ENCODE peak calls at places on chromosomes 1 and 21, in eight cellular contexts. J, O, H, Q, K, W, U and L are unnamed samples.
A peak's percentile ranks its signal among the peaks of the same experiment; 100 is the strongest.

GRCh38 chr1:165933446-165934170 is 106.2 kb downstream of the UCK2 start:
- DNase-seq in J (no peak), O (no peak), H (peak; percentile 31), Q (no peak), K (no peak), W (no peak), U (no peak), L (no peak)

GRCh38 chr1:36523850-36524249 is 41.1 kb upstream of the CSF3R start:
- DNase-seq in J (no peak), O (no peak), H (no peak), Q (no peak), K (no peak), W (no peak), U (no peak), L (no peak)

GRCh38 chr1:147902183-147902845 is at the start of gene GJA8:
- DNase-seq in J (no peak), O (no peak), H (no peak), Q (no peak), K (no peak), W (no peak), U (no peak), L (no peak)

GRCh38 chr1:77037990-77038389 is 170.7 kb downstream of the ST6GALNAC5 start:
- DNase-seq in J (no peak), O (no peak), H (no peak), Q (no peak), K (no peak), W (no peak), U (no peak), L (no peak)

GRCh38 chr1:168235548-168235885 is 9.7 kb downstream of the SFT2D2 start:
- DNase-seq in J (no peak), O (no peak), H (no peak), Q (no peak), K (no peak), W (no peak), U (no peak), L (no peak)

GRCh38 chr1:246301553-246302250 is 205.4 kb downstream of the SMYD3 start:
- DNase-seq in J (no peak), O (no peak), H (no peak), Q (no peak), K (no peak), W (no peak), U (no peak), L (no peak)

GRCh38 chr21:33975548-33976081 is 60.0 kb upstream of the ATP5PO start:
- DNase-seq in J (no peak), O (peak; percentile 24), H (peak; percentile 69), Q (no peak), K (no peak), W (peak; percentile 25), U (no peak), L (no peak)

GRCh38 chr1:235423214-235423652 is 56.0 kb downstream of the TBCE start:
- DNase-seq in J (no peak), O (no peak), H (no peak), Q (no peak), K (no peak), W (no peak), U (no peak), L (no peak)

GRCh38 chr1:31745071-31745897 is 18.9 kb downstream of the ADGRB2 start:
- DNase-seq in J (peak; percentile 67), O (peak; percentile 81), H (peak; percentile 82), Q (peak; percentile 82), K (peak; percentile 72), W (peak; percentile 78), U (no peak), L (peak; percentile 59)

GRCh38 chr1:245258271-245258920 is 103.6 kb downstream of the KIF26B start:
- DNase-seq in J (no peak), O (peak; percentile 48), H (no peak), Q (no peak), K (no peak), W (peak; percentile 26), U (no peak), L (no peak)

GRCh38 chr21:41777934-41778815 is 11.3 kb upstream of the RIPK4 start:
- DNase-seq in J (peak; percentile 85), O (peak; percentile 92), H (peak; percentile 28), Q (peak; percentile 96), K (peak; percentile 87), W (peak; percentile 90), U (peak; percentile 79), L (peak; percentile 85)

GRCh38 chr1:233361876-233362275 is 34.4 kb downstream of the MAP3K21 start:
- DNase-seq in J (no peak), O (no peak), H (no peak), Q (no peak), K (no peak), W (no peak), U (no peak), L (no peak)

GRCh38 chr1:95018602-95019369 is 54.0 kb downstream of the ALG14 start:
- DNase-seq in J (no peak), O (peak; percentile 36), H (no peak), Q (no peak), K (no peak), W (no peak), U (no peak), L (no peak)

GRCh38 chr21:18369115-18369514 is 34.5 kb downstream of the TMPRSS15 start:
- DNase-seq in J (no peak), O (peak; percentile 34), H (peak; percentile 63), Q (no peak), K (no peak), W (no peak), U (no peak), L (no peak)

GRCh38 chr21:35408401-35408800 is 359.3 kb upstream of the RUNX1 start:
- DNase-seq in J (no peak), O (no peak), H (no peak), Q (no peak), K (no peak), W (no peak), U (no peak), L (no peak)

GRCh38 chr1:156371553-156372264 is 2.7 kb downstream of the RHBG start:
- DNase-seq in J (peak; percentile 37), O (peak; percentile 79), H (no peak), Q (no peak), K (peak; percentile 43), W (no peak), U (no peak), L (no peak)

GRCh38 chr1:119139393-119139792 is 1.1 kb downstream of the WARS2 start:
- DNase-seq in J (no peak), O (peak; percentile 8), H (peak; percentile 53), Q (no peak), K (no peak), W (no peak), U (no peak), L (no peak)

GRCh38 chr1:40060351-40060750 is 19.8 kb downstream of the CAP1 start:
- DNase-seq in J (no peak), O (no peak), H (no peak), Q (no peak), K (no peak), W (no peak), U (no peak), L (no peak)

GRCh38 chr1:40059292-40059959 is 18.9 kb downstream of the CAP1 start:
- DNase-seq in J (no peak), O (no peak), H (peak; percentile 78), Q (no peak), K (no peak), W (peak; percentile 33), U (peak; percentile 63), L (no peak)

GRCh38 chr1:40059960-40060337 is 19.4 kb downstream of the CAP1 start:
- DNase-seq in J (no peak), O (no peak), H (peak; percentile 50), Q (no peak), K (no peak), W (no peak), U (no peak), L (no peak)

GRCh38 chr1:40067023-40067422 is 26.5 kb downstream of the CAP1 start:
- DNase-seq in J (no peak), O (no peak), H (no peak), Q (no peak), K (no peak), W (no peak), U (no peak), L (no peak)

GRCh38 chr1:40064797-40065492 is 24.4 kb downstream of the CAP1 start:
- DNase-seq in J (no peak), O (no peak), H (peak; percentile 86), Q (no peak), K (no peak), W (peak; percentile 25), U (no peak), L (no peak)
- H3K27ac ChIP-seq in J (peak overlapping the region; percentile 11), O (no peak overlapping the region), H (peak overlapping the region; percentile 90), Q (no peak overlapping the region), K (no peak overlapping the region), W (peak overlapping the region; percentile 45), U (no peak overlapping the region), L (no peak overlapping the region)

GRCh38 chr1:116401646-116402176 is 28.7 kb downstream of the ATP1A1 start:
- DNase-seq in J (no peak), O (no peak), H (no peak), Q (no peak), K (no peak), W (no peak), U (no peak), L (no peak)
- H3K36me3 ChIP-seq in J (peaks cover 100% of the 10 kb centered on the region), O (peaks cover 6% of the 10 kb centered on the region), H (peaks cover 100% of the 10 kb centered on the region), Q (peaks cover 96% of the 10 kb centered on the region), K (peaks cover 100% of the 10 kb centered on the region), W (peaks cover 98% of the 10 kb centered on the region), U (peaks cover 98% of the 10 kb centered on the region), L (peaks cover 100% of the 10 kb centered on the region)

DNA sequence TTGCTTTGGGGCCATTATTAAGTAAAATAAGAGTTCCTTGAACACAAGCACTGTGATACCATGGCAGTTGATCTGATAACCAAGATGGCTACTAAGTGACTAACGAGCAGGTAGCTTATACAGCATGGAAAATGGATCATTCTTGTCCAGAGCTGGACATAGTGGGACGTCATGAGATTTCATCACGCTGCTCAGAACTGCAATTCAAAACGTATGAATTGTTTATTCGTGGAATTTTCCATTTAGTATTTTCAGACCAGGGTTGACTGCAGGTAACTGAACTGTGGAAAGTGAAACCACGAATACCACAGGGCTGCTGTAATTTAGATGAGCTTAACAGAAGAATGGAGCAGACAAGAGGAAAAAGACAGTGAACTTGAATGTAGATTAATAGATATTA is 38.9 kb downstream of the CCDC18 start:
- DNase-seq in J (no peak), O (no peak), H (peak; percentile 13), Q (no peak), K (no peak), W (no peak), U (no peak), L (no peak)
- TF ChIP-seq CTCF in J (no peak), O (no peak), H (no peak), Q (no peak), K (no peak), W (no peak), U (no peak), L (no peak)

GRCh38 chr1:25034736-25035522 is 104.9 kb upstream of the RUNX3 start:
- DNase-seq in J (no peak), O (no peak), H (no peak), Q (no peak), K (no peak), W (no peak), U (no peak), L (no peak)
- H3K27ac ChIP-seq in J (no peak overlapping the region), O (no peak overlapping the region), H (no peak overlapping the region), Q (no peak overlapping the region), K (no peak overlapping the region), W (no peak overlapping the region), U (no peak overlapping the region), L (no peak overlapping the region)

GRCh38 chr1:44650159-44650831 is 24.0 kb downstream of the TMEM53 start:
- DNase-seq in J (peak; percentile 74), O (peak; percentile 77), H (no peak), Q (no peak), K (peak; percentile 85), W (no peak), U (no peak), L (peak; percentile 53)
- H3K36me3 ChIP-seq in J (peaks cover 83% of the 10 kb centered on the region), O (no peaks in the 10 kb centered on the region), H (peaks cover 64% of the 10 kb centered on the region), Q (peaks cover 29% of the 10 kb centered on the region), K (peaks cover 66% of the 10 kb centered on the region), W (peaks cover 17% of the 10 kb centered on the region), U (peaks cover 30% of the 10 kb centered on the region), L (peaks cover 35% of the 10 kb centered on the region)

GRCh38 chr1:106396023-106396422 is 660.5 kb upstream of the PRMT6 start:
- DNase-seq in J (no peak), O (no peak), H (no peak), Q (no peak), K (no peak), W (no peak), U (no peak), L (no peak)
- TF ChIP-seq CTCF in J (no peak), O (no peak), H (no peak), Q (no peak), K (no peak), W (no peak), U (no peak), L (no peak)